ENCODE peak calls at places on chromosomes 6 and 20, in four cellular contexts. U is pancreas, E is uterus, D is GM23248. V is an unnamed sample. For H3K4me1, the result is how much of the 10 kb centered on the place peaks cover.

GRCh38 chr6:38580030-38580429 is 59.7 kb downstream of the BTBD9 start:
- DNase-seq in D (no peak), U (no peak), E (no peak), V (no peak)

GRCh38 chr6:132491303-132491702 is 21.6 kb downstream of the STX7 start:
- DNase-seq in D (peak), U (peak), E (no peak), V (peak)

GRCh38 chr6:144678844-144679243 is 393.7 kb downstream of the UTRN start:
- DNase-seq in D (peak), U (no peak), E (no peak), V (peak)

GRCh38 chr6:165664553-165665383 is 1.7 kb upstream of the PDE10A start:
- DNase-seq in E (no peak), D (no peak), U (no peak), V (peak)

GRCh38 chr6:12017263-12017662 is 5.2 kb downstream of the HIVEP1 start:
- DNase-seq in U (no peak), E (no peak), D (no peak), V (no peak)

GRCh38 chr20:19993937-19994667 is 23.1 kb upstream of the NAA20 start:
- DNase-seq in E (no peak), U (no peak), D (peak), V (peak)

GRCh38 chr20:64091762-64092161 is 7.6 kb upstream of the LKAAEAR1 start:
- DNase-seq in D (no peak), U (no peak), E (no peak), V (no peak)

GRCh38 chr20:50333856-50334255 is 143.2 kb downstream of the CEBPB start:
- DNase-seq in U (no peak), E (no peak), D (peak), V (peak)

GRCh38 chr6:28606424-28607391 is 81.0 kb downstream of the GPX5 start:
- DNase-seq in U (peak), E (no peak), D (peak), V (peak)

GRCh38 chr6:129605095-129605494 is 104.9 kb downstream of the ARHGAP18 start:
- DNase-seq in D (no peak), E (no peak), U (no peak), V (no peak)

GRCh38 chr6:109139109-109139508 is 43.8 kb downstream of the CEP57L1 start:
- DNase-seq in D (peak), U (no peak), E (no peak), V (no peak)

GRCh38 chr6:140572129-140572528 is 1197.7 kb upstream of the CITED2 start:
- DNase-seq in E (no peak), U (no peak), D (peak), V (peak)

GRCh38 chr20:20518263-20518662 is 150.4 kb downstream of the INSM1 start:
- DNase-seq in D (no peak), U (no peak), E (no peak), V (no peak)

GRCh38 chr6:43575105-43575771 is 600 bp downstream of the XPO5 start:
- DNase-seq in U (no peak), D (peak), E (no peak), V (peak)

GRCh38 chr20:51404297-51405060 is 138.0 kb downstream of the NFATC2 start:
- DNase-seq in D (no peak), E (no peak), U (no peak), V (no peak)

GRCh38 chr20:26209171-26209941 is 512.7 kb upstream of the ZNF337 start:
- DNase-seq in D (peak), E (no peak), U (peak), V (no peak)

GRCh38 chr20:19658137-19658536 is 99.9 kb upstream of the RIN2 start:
- DNase-seq in U (no peak), D (no peak), E (no peak), V (no peak)

GRCh38 chr6:4583026-4583425 is 193.2 kb upstream of the CDYL start:
- DNase-seq in U (no peak), D (peak), E (no peak), V (peak)

GRCh38 chr20:9515761-9516657 is 1.6 kb downstream of the LAMP5 start:
- DNase-seq in D (no peak), U (peak), E (no peak), V (no peak)

GRCh38 chr6:45254242-45254641 is 73.9 kb upstream of the RUNX2 start:
- DNase-seq in U (no peak), D (no peak), E (no peak), V (no peak)

GRCh38 chr6:46932526-46932925 is 10.8 kb upstream of the ADGRF5 start:
- DNase-seq in E (no peak), U (no peak), D (peak), V (no peak)

GRCh38 chr6:6681443-6681842 is 92.9 kb downstream of the LY86 start:
- DNase-seq in U (no peak), E (no peak), D (no peak), V (no peak)

GRCh38 chr20:8143474-8143873 is 11.4 kb downstream of the PLCB1 start:
- DNase-seq in E (no peak), D (no peak), U (no peak), V (no peak)

GRCh38 chr6:17870302-17871168 is 116.9 kb downstream of the KIF13A start:
- DNase-seq in E (no peak), D (peak), U (no peak), V (no peak)

GRCh38 chr20:2847802-2848201 is 7.3 kb downstream of the VPS16 start:
- DNase-seq in D (no peak), E (no peak), U (no peak), V (no peak)

GRCh38 chr20:50056951-50057403 is 56.0 kb downstream of the UBE2V1 start:
- DNase-seq in E (no peak), D (no peak), U (no peak), V (no peak)

GRCh38 chr6:21747441-21747840 is 153.9 kb downstream of the SOX4 start:
- DNase-seq in D (no peak), E (no peak), U (no peak), V (no peak)

GRCh38 chr6:21751608-21752007 is 158.1 kb downstream of the SOX4 start:
- DNase-seq in D (no peak), E (no peak), U (no peak), V (no peak)

GRCh38 chr6:21748343-21749063 is 155.0 kb downstream of the SOX4 start:
- DNase-seq in E (no peak), D (peak), U (no peak), V (peak)

GRCh38 chr6:21750479-21751018 is 157.0 kb downstream of the SOX4 start:
- DNase-seq in U (no peak), D (no peak), E (no peak), V (no peak)

GRCh38 chr6:21749754-21750153 is 156.2 kb downstream of the SOX4 start:
- DNase-seq in U (no peak), E (no peak), D (no peak), V (no peak)
- H3K4me1 ChIP-seq in U (under half), E (under half), D (under half), V (under half)

GRCh38 chr6:119256392-119256791 is 93.2 kb downstream of the MAN1A1 start:
- DNase-seq in E (no peak), U (no peak), D (no peak), V (no peak)
- H3K4me3 ChIP-seq in E (no peak), U (no peak), D (no peak), V (no peak)

DNA sequence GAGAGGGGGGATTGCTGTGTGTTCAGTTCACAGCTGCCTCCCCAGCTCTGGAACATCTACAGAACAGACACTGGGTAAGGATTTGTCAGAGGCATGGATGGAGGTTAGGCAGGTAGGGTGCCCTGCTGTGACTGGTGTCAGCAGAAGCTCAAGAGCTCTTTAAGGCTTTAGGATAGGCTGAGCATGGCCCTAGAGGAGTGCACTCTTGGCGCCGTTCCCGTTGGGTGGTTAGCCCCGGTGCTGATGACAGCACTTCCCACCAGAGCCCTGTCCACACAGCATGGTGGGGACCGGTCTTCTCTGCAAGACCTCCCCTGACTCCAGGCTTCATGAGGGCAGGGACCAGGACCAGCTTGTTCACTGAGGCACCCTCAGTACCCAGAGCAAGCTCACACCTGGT is 262.0 kb downstream of the BMP7 start:
- DNase-seq in E (no peak), U (no peak), D (no peak), V (no peak)
- H3K4me1 ChIP-seq in E (under half), U (under half), D (under half), V (under half)

GRCh38 chr6:89518352-89519055 is 85.6 kb downstream of the ANKRD6 start:
- DNase-seq in U (no peak), E (no peak), D (no peak), V (no peak)
- H3K4me3 ChIP-seq in U (no peak), E (no peak), D (no peak), V (no peak)